ENCODE peak calls at places on chromosomes 12 and 14, in six cellular contexts. One of them, this sample, is unnamed.

GRCh38 chr12:113860059-113860820 is 105.9 kb downstream of the RBM19 start:
- DNase-seq in HFF-Myc: no peak
- DNase-seq in progenitor cell of endocrine pancreas: no peak
- DNase-seq in A549: no peak
- DNase-seq in DND-41: no peak
- DNase-seq in upper lobe of right lung: no peak
- DNase-seq in this sample: no peak

GRCh38 chr12:109625749-109626377 is 52.3 kb downstream of the MVK start:
- DNase-seq in HFF-Myc: no peak
- DNase-seq in progenitor cell of endocrine pancreas: no peak
- DNase-seq in A549: no peak
- DNase-seq in DND-41: no peak
- DNase-seq in upper lobe of right lung: no peak
- DNase-seq in this sample: no peak

GRCh38 chr12:107503851-107504502 is 181.6 kb upstream of the PWP1 start:
- DNase-seq in HFF-Myc: no peak
- DNase-seq in progenitor cell of endocrine pancreas: no peak
- DNase-seq in A549: no peak
- DNase-seq in DND-41: no peak
- DNase-seq in upper lobe of right lung: no peak
- DNase-seq in this sample: no peak

GRCh38 chr12:96489392-96490056 is at the start of gene CFAP54:
- DNase-seq in HFF-Myc: peak; percentile 82
- DNase-seq in progenitor cell of endocrine pancreas: peak; percentile 91
- DNase-seq in A549: peak; percentile 95
- DNase-seq in DND-41: peak; percentile 92
- DNase-seq in upper lobe of right lung: peak; percentile 96
- DNase-seq in this sample: peak; percentile 98

GRCh38 chr14:85607571-85608219 is 77.8 kb downstream of the FLRT2 start:
- DNase-seq in HFF-Myc: peak; percentile 33
- DNase-seq in progenitor cell of endocrine pancreas: no peak
- DNase-seq in A549: peak; percentile 3
- DNase-seq in DND-41: no peak
- DNase-seq in upper lobe of right lung: no peak
- DNase-seq in this sample: no peak

GRCh38 chr12:110640275-110641025 is 26.5 kb downstream of the TCTN1 start:
- DNase-seq in HFF-Myc: no peak
- DNase-seq in progenitor cell of endocrine pancreas: no peak
- DNase-seq in A549: no peak
- DNase-seq in DND-41: no peak
- DNase-seq in upper lobe of right lung: no peak
- DNase-seq in this sample: no peak

GRCh38 chr12:120928864-120929652 is 24.9 kb upstream of the SPPL3 start:
- DNase-seq in HFF-Myc: no peak
- DNase-seq in progenitor cell of endocrine pancreas: peak; percentile 32
- DNase-seq in A549: no peak
- DNase-seq in DND-41: no peak
- DNase-seq in upper lobe of right lung: no peak
- DNase-seq in this sample: no peak

GRCh38 chr14:95943699-95944098 is 67.1 kb downstream of the TUNAR start:
- DNase-seq in HFF-Myc: no peak
- DNase-seq in progenitor cell of endocrine pancreas: no peak
- DNase-seq in A549: no peak
- DNase-seq in DND-41: no peak
- DNase-seq in upper lobe of right lung: no peak
- DNase-seq in this sample: no peak

GRCh38 chr12:89884917-89885316 is 176.3 kb upstream of the ATP2B1 start:
- DNase-seq in HFF-Myc: no peak
- DNase-seq in progenitor cell of endocrine pancreas: no peak
- DNase-seq in A549: no peak
- DNase-seq in DND-41: no peak
- DNase-seq in upper lobe of right lung: no peak
- DNase-seq in this sample: no peak

GRCh38 chr12:62919827-62920226 is 15.1 kb downstream of the PPM1H start:
- DNase-seq in HFF-Myc: peak; percentile 55
- DNase-seq in progenitor cell of endocrine pancreas: no peak
- DNase-seq in A549: no peak
- DNase-seq in DND-41: no peak
- DNase-seq in upper lobe of right lung: no peak
- DNase-seq in this sample: no peak

GRCh38 chr14:53953828-53954550 is 2.6 kb downstream of the BMP4 start:
- DNase-seq in HFF-Myc: no peak
- DNase-seq in progenitor cell of endocrine pancreas: no peak
- DNase-seq in A549: peak; percentile 32
- DNase-seq in DND-41: no peak
- DNase-seq in upper lobe of right lung: peak; percentile 77
- DNase-seq in this sample: peak; percentile 51

GRCh38 chr14:77007975-77008421 is 20.5 kb downstream of the IRF2BPL start:
- DNase-seq in HFF-Myc: no peak
- DNase-seq in progenitor cell of endocrine pancreas: no peak
- DNase-seq in A549: no peak
- DNase-seq in DND-41: no peak
- DNase-seq in upper lobe of right lung: peak; percentile 93
- DNase-seq in this sample: no peak

GRCh38 chr12:12881495-12881894 is 9.9 kb upstream of the GPRC5A start:
- DNase-seq in HFF-Myc: no peak
- DNase-seq in progenitor cell of endocrine pancreas: no peak
- DNase-seq in A549: peak; percentile 90
- DNase-seq in DND-41: no peak
- DNase-seq in upper lobe of right lung: no peak
- DNase-seq in this sample: no peak

GRCh38 chr14:101500681-101501080 is 60.6 kb upstream of the DIO3 start:
- DNase-seq in HFF-Myc: no peak
- DNase-seq in progenitor cell of endocrine pancreas: no peak
- DNase-seq in A549: no peak
- DNase-seq in DND-41: no peak
- DNase-seq in upper lobe of right lung: peak; percentile 30
- DNase-seq in this sample: no peak

GRCh38 chr12:457676-458075 is 2.1 kb upstream of the B4GALNT3 start:
- DNase-seq in HFF-Myc: no peak
- DNase-seq in progenitor cell of endocrine pancreas: no peak
- DNase-seq in A549: no peak
- DNase-seq in DND-41: no peak
- DNase-seq in upper lobe of right lung: no peak
- DNase-seq in this sample: no peak

GRCh38 chr12:105018761-105019160 is 32.6 kb downstream of the NOPCHAP1 start:
- DNase-seq in HFF-Myc: no peak
- DNase-seq in progenitor cell of endocrine pancreas: no peak
- DNase-seq in A549: no peak
- DNase-seq in DND-41: no peak
- DNase-seq in upper lobe of right lung: no peak
- DNase-seq in this sample: no peak

GRCh38 chr14:102086346-102086971 is 385 bp downstream of the HSP90AA1 start:
- DNase-seq in HFF-Myc: no peak
- DNase-seq in progenitor cell of endocrine pancreas: no peak
- DNase-seq in A549: peak; percentile 37
- DNase-seq in DND-41: peak; percentile 57
- DNase-seq in upper lobe of right lung: no peak
- DNase-seq in this sample: no peak

GRCh38 chr14:99774526-99775307 is 18.5 kb upstream of the EML1 start:
- DNase-seq in HFF-Myc: no peak
- DNase-seq in progenitor cell of endocrine pancreas: no peak
- DNase-seq in A549: no peak
- DNase-seq in DND-41: no peak
- DNase-seq in upper lobe of right lung: no peak
- DNase-seq in this sample: no peak

GRCh38 chr14:39005044-39005736 is 97.8 kb downstream of the SEC23A start:
- DNase-seq in HFF-Myc: no peak
- DNase-seq in progenitor cell of endocrine pancreas: no peak
- DNase-seq in A549: no peak
- DNase-seq in DND-41: no peak
- DNase-seq in upper lobe of right lung: no peak
- DNase-seq in this sample: no peak

GRCh38 chr12:11765817-11766794 is 116.6 kb downstream of the ETV6 start:
- DNase-seq in HFF-Myc: peak; percentile 30
- DNase-seq in progenitor cell of endocrine pancreas: no peak
- DNase-seq in A549: no peak
- DNase-seq in DND-41: peak; percentile 46
- DNase-seq in upper lobe of right lung: no peak
- DNase-seq in this sample: peak; percentile 39

GRCh38 chr14:64117671-64118402 is 176.3 kb downstream of the ESR2 start:
- DNase-seq in HFF-Myc: no peak
- DNase-seq in progenitor cell of endocrine pancreas: no peak
- DNase-seq in A549: peak; percentile 19
- DNase-seq in DND-41: no peak
- DNase-seq in upper lobe of right lung: no peak
- DNase-seq in this sample: no peak

GRCh38 chr14:64118892-64119291 is 175.3 kb downstream of the ESR2 start:
- DNase-seq in HFF-Myc: no peak
- DNase-seq in progenitor cell of endocrine pancreas: no peak
- DNase-seq in A549: no peak
- DNase-seq in DND-41: no peak
- DNase-seq in upper lobe of right lung: no peak
- DNase-seq in this sample: no peak

GRCh38 chr14:64115401-64115800 is 178.8 kb downstream of the ESR2 start:
- DNase-seq in HFF-Myc: no peak
- DNase-seq in progenitor cell of endocrine pancreas: no peak
- DNase-seq in A549: no peak
- DNase-seq in DND-41: no peak
- DNase-seq in upper lobe of right lung: no peak
- DNase-seq in this sample: no peak

GRCh38 chr14:64123241-64123956 is 170.8 kb downstream of the ESR2 start:
- DNase-seq in HFF-Myc: no peak
- DNase-seq in progenitor cell of endocrine pancreas: no peak
- DNase-seq in A549: no peak
- DNase-seq in DND-41: no peak
- DNase-seq in upper lobe of right lung: no peak
- DNase-seq in this sample: no peak

DNA sequence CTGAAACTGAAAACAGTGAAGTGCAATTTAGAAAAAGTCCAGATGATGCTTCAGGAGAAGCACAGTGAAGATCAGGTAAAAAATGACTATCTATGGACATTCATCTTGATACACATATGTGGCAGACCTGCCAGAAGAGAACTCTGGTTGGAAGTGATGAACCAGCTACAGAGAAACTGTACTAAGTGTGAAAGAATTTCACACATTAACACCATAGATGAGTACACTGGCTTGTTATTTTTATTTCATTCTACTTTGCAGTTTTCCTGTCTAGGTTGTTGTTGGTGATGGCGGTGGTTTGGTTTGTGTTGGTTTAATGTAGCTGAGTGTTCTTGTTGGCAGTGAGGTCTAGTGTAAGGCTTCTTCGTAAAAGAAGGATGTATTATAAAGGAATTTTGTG is 174.6 kb downstream of the ESR2 start:
- DNase-seq in HFF-Myc: no peak
- DNase-seq in progenitor cell of endocrine pancreas: no peak
- DNase-seq in A549: no peak
- DNase-seq in DND-41: no peak
- DNase-seq in upper lobe of right lung: no peak
- DNase-seq in this sample: no peak
- TF ChIP-seq CTCF in HFF-Myc: no peak
- TF ChIP-seq CTCF in progenitor cell of endocrine pancreas: no peak
- TF ChIP-seq CTCF in A549: no peak
- TF ChIP-seq CTCF in DND-41: no peak
- TF ChIP-seq CTCF in upper lobe of right lung: no peak
- TF ChIP-seq CTCF in this sample: no peak

DNA sequence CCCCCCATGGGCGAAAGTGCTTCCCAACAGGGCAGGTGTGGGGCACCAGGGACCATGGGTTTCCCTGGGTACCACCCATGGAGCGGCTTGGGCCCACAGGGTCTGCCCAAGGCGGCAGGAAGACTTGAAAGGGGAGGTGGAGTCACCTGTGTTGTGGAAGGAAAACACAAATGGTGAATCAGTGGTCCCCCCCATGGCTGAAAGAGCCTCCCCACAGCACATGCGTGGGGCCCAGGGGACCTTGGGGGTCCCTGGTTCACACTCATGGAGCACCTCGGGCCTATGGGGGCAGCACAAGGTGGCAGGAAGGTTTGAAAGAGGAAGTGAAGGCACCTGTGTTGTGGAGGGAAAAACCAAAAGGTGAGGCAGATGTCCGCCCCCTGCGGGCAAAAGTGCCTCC is 581.9 kb downstream of the ALG10 start:
- DNase-seq in HFF-Myc: no peak
- DNase-seq in progenitor cell of endocrine pancreas: peak; percentile 9
- DNase-seq in A549: no peak
- DNase-seq in DND-41: no peak
- DNase-seq in upper lobe of right lung: peak; percentile 55
- DNase-seq in this sample: no peak
- TF ChIP-seq CTCF in HFF-Myc: no peak
- TF ChIP-seq CTCF in progenitor cell of endocrine pancreas: no peak
- TF ChIP-seq CTCF in A549: no peak
- TF ChIP-seq CTCF in DND-41: no peak
- TF ChIP-seq CTCF in upper lobe of right lung: no peak
- TF ChIP-seq CTCF in this sample: no peak

DNA sequence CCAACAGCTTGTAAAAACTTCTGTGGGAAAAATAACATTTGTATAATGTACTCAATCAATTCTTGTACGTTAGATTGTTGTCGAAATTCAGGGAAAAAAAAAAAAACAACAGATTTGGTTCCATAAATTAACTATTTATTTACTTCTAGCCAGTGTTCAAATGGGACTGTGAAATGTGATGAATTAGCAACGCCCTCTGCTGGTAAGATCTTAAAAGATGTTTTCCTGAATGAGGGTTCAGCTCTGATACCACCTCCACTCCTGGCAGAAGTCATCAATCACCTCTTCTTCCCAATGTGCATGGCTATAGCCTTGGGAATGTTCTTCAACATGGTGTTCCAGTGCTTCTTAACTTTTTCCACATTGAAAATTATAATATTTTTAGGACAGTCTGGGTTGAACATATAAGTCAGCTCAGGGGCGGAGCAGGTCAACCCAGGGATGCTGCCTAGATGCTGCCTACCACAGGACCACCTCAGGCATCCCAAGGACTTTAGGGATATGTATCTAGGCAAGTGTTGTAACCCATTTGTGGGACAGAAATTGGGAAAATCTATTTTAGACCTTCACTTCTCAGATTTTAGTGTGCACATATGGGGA is 170.7 kb downstream of the OTOGL start:
- DNase-seq in HFF-Myc: peak; percentile 45
- DNase-seq in progenitor cell of endocrine pancreas: no peak
- DNase-seq in A549: peak; percentile 55
- DNase-seq in DND-41: peak; percentile 4
- DNase-seq in upper lobe of right lung: no peak
- DNase-seq in this sample: peak; percentile 15
- TF ChIP-seq CTCF in HFF-Myc: peak; percentile 60
- TF ChIP-seq CTCF in progenitor cell of endocrine pancreas: peak; percentile 81
- TF ChIP-seq CTCF in A549: peak; percentile 86
- TF ChIP-seq CTCF in DND-41: peak; percentile 72
- TF ChIP-seq CTCF in upper lobe of right lung: peak; percentile 76
- TF ChIP-seq CTCF in this sample: peak; percentile 87

GRCh38 chr12:68367136-68367535 is 35.0 kb upstream of the MDM1 start:
- DNase-seq in HFF-Myc: no peak
- DNase-seq in progenitor cell of endocrine pancreas: no peak
- DNase-seq in A549: no peak
- DNase-seq in DND-41: no peak
- DNase-seq in upper lobe of right lung: no peak
- DNase-seq in this sample: no peak

GRCh38 chr12:68368332-68368731 is 36.2 kb upstream of the MDM1 start:
- DNase-seq in HFF-Myc: no peak
- DNase-seq in progenitor cell of endocrine pancreas: no peak
- DNase-seq in A549: peak; percentile 24
- DNase-seq in DND-41: no peak
- DNase-seq in upper lobe of right lung: no peak
- DNase-seq in this sample: no peak

GRCh38 chr12:68367903-68368302 is 35.7 kb upstream of the MDM1 start:
- DNase-seq in HFF-Myc: no peak
- DNase-seq in progenitor cell of endocrine pancreas: no peak
- DNase-seq in A549: peak; percentile 61
- DNase-seq in DND-41: no peak
- DNase-seq in upper lobe of right lung: no peak
- DNase-seq in this sample: no peak

GRCh38 chr12:68361953-68362352 is 29.8 kb upstream of the MDM1 start:
- DNase-seq in HFF-Myc: no peak
- DNase-seq in progenitor cell of endocrine pancreas: no peak
- DNase-seq in A549: no peak
- DNase-seq in DND-41: no peak
- DNase-seq in upper lobe of right lung: no peak
- DNase-seq in this sample: no peak

GRCh38 chr12:68364893-68365725 is 32.9 kb upstream of the MDM1 start:
- DNase-seq in HFF-Myc: peak; percentile 87
- DNase-seq in progenitor cell of endocrine pancreas: peak; percentile 14
- DNase-seq in A549: peak; percentile 96
- DNase-seq in DND-41: peak; percentile 97
- DNase-seq in upper lobe of right lung: peak; percentile 96
- DNase-seq in this sample: peak; percentile 64
- TF ChIP-seq CTCF in HFF-Myc: no peak
- TF ChIP-seq CTCF in progenitor cell of endocrine pancreas: no peak
- TF ChIP-seq CTCF in A549: no peak
- TF ChIP-seq CTCF in DND-41: peak; percentile 22
- TF ChIP-seq CTCF in upper lobe of right lung: no peak
- TF ChIP-seq CTCF in this sample: no peak